ENCODE peak calls at places on chromosome 12, in nine cellular contexts. S, Y, P, J, O, L, M, Q and E are unnamed samples. For H3K27me3, the result is how much of the 10 kb centered on the place peaks cover.

GRCh38 chr12:89194683-89195082 is 157.6 kb downstream of the DUSP6 start:
- DNase-seq in J (no peak), M (no peak), Q (no peak), P (no peak), S (no peak), Y (no peak), O (no peak), L (no peak), E (no peak)

GRCh38 chr12:123271182-123271491 is 519 bp downstream of the CDK2AP1 start:
- DNase-seq in S (peak), O (peak), Y (peak), M (peak), L (peak), J (peak), Q (peak), P (no peak), E (peak)

GRCh38 chr12:9617124-9617523 is 9.4 kb upstream of the KLRB1 start:
- DNase-seq in O (no peak), Y (no peak), J (no peak), M (no peak), L (no peak), Q (no peak), S (no peak), P (no peak), E (no peak)

GRCh38 chr12:56387152-56387551 is 24.5 kb upstream of the APOF start:
- DNase-seq in J (no peak), M (no peak), P (no peak), Y (no peak), S (no peak), O (no peak), Q (no peak), L (no peak), E (no peak)

GRCh38 chr12:92408072-92408900 is 262.6 kb upstream of the BTG1 start:
- DNase-seq in J (no peak), Y (peak), O (no peak), M (peak), P (no peak), L (no peak), Q (no peak), S (peak), E (peak)

GRCh38 chr12:47773858-47774580 is 981 bp downstream of the SLC48A1 start:
- DNase-seq in J (peak), S (no peak), M (no peak), O (peak), Y (peak), P (no peak), L (no peak), Q (no peak), E (no peak)

GRCh38 chr12:105724651-105725050 is 394.2 kb downstream of the C12orf75 start:
- DNase-seq in P (no peak), Y (no peak), O (no peak), S (no peak), M (no peak), L (no peak), Q (no peak), J (no peak), E (no peak)

GRCh38 chr12:92745874-92746553 is 43.2 kb downstream of the PLEKHG7 start:
- DNase-seq in Q (no peak), L (peak), M (peak), P (no peak), S (peak), J (peak), Y (peak), O (no peak), E (no peak)

GRCh38 chr12:57883700-57884099 is 37.2 kb upstream of the CTDSP2 start:
- DNase-seq in Q (no peak), J (no peak), O (no peak), L (no peak), Y (no peak), M (no peak), P (no peak), S (no peak), E (no peak)

GRCh38 chr12:62127516-62127915 is 132.7 kb upstream of the USP15 start:
- DNase-seq in Q (no peak), S (peak), Y (no peak), M (no peak), L (no peak), O (no peak), J (no peak), P (no peak), E (no peak)

GRCh38 chr12:131831021-131831571 is 2.9 kb downstream of the MMP17 start:
- DNase-seq in M (no peak), O (no peak), S (peak), Q (no peak), J (no peak), L (no peak), Y (no peak), P (no peak), E (peak)

GRCh38 chr12:5780536-5780935 is 164.5 kb downstream of the ANO2 start:
- DNase-seq in L (no peak), Y (no peak), O (no peak), J (no peak), M (no peak), P (no peak), S (no peak), Q (no peak), E (no peak)

GRCh38 chr12:123097521-123098084 is 53.3 kb downstream of the PITPNM2 start:
- DNase-seq in Y (no peak), P (no peak), Q (no peak), S (no peak), J (peak), L (peak), M (peak), O (no peak), E (peak)

GRCh38 chr12:13436696-13437391 is 240.3 kb downstream of the EMP1 start:
- DNase-seq in P (no peak), Q (no peak), M (peak), S (peak), L (no peak), Y (peak), J (no peak), O (no peak), E (no peak)

GRCh38 chr12:56143225-56143624 is 9.2 kb upstream of the MYL6B start:
- DNase-seq in P (no peak), Y (no peak), M (no peak), Q (no peak), J (no peak), S (no peak), O (no peak), L (no peak), E (no peak)

GRCh38 chr12:20711846-20712245 is 16.7 kb downstream of the SLCO1C1 start:
- DNase-seq in S (no peak), J (no peak), O (no peak), Q (no peak), M (no peak), Y (no peak), P (no peak), L (no peak), E (no peak)

GRCh38 chr12:10614056-10614370 is 604 bp upstream of the MAGOHB start:
- DNase-seq in J (no peak), O (no peak), Q (no peak), S (no peak), L (no peak), M (no peak), P (no peak), Y (peak), E (no peak)

GRCh38 chr12:88450130-88450529 is 130.1 kb downstream of the KITLG start:
- DNase-seq in Q (no peak), Y (no peak), S (no peak), L (no peak), M (no peak), J (no peak), P (no peak), O (no peak), E (no peak)

GRCh38 chr12:76768566-76768965 is 4.7 kb downstream of the ZDHHC17 start:
- DNase-seq in S (no peak), J (no peak), O (no peak), M (no peak), P (no peak), Y (no peak), Q (no peak), L (no peak), E (no peak)

GRCh38 chr12:40078201-40078730 is 27.6 kb downstream of the SLC2A13 start:
- DNase-seq in L (no peak), M (no peak), J (no peak), Y (no peak), Q (no peak), O (no peak), P (no peak), S (peak), E (no peak)

GRCh38 chr12:127282786-127283565 is 984.0 kb upstream of the TMEM132C start:
- DNase-seq in S (no peak), P (no peak), M (no peak), O (no peak), L (no peak), J (no peak), Y (no peak), Q (no peak), E (no peak)

GRCh38 chr12:15633201-15633600 is 156.0 kb downstream of the EPS8 start:
- DNase-seq in L (no peak), M (no peak), P (no peak), Q (no peak), Y (no peak), J (no peak), S (no peak), O (no peak), E (no peak)

GRCh38 chr12:55934343-55934742 is 3.4 kb downstream of the DGKA start:
- DNase-seq in M (no peak), J (no peak), Q (no peak), P (no peak), S (no peak), Y (no peak), O (no peak), L (no peak), E (no peak)

GRCh38 chr12:114777052-114777451 is 93.1 kb upstream of the TBX3 start:
- DNase-seq in Q (no peak), P (no peak), O (no peak), J (no peak), S (peak), M (no peak), Y (no peak), L (no peak), E (no peak)

DNA sequence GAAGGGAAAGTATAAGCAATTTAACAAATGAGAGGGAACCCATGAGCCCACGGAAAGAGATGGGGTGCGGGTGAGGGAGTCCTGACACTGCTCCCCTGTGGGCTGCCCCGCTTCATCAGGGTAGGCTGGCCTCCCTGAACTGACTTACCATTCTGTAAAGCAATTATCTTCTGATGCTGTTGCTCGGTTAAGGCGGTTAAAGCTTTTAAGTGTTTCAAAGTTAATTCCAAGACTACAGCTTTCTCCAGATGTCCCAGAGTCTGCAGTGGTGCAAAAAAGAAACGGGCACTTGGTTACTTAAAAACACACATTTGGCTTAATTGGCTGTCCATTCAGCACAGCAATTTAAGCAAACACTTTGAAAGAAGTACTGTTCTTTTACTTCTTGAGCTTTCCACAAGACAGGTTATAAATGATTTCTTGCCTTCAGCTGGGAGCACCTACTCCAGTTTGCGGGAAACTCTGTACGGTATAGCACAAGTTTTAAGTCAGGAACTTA is 1.3 kb downstream of the BHLHE41 start:
- DNase-seq in J (no peak), M (no peak), Y (no peak), L (no peak), S (no peak), P (no peak), Q (no peak), O (no peak), E (no peak)
- H3K27me3 ChIP-seq in J (under half), M (under half), Y (under half), L (under half), S (under half), P (half or more), Q (half or more), O (half or more), E (half or more)

DNA sequence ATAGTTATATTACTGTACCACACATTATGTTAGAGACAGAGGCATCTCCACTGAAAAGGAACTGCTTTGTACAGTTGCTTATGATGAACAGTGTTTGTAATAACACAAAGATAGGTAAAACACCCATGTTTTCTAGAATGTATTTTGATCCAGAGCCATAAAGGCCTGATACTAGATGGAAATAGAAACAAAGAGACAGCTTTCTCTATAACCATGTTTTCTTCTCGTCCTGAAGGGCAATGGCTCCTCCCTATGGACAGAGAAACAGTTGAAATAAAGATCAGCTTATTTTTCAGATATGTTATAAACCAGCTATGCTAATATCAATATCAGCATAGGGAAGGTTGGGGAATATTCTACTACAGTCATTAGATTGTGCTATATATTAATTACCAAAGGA is 109.2 kb downstream of the ATXN7L3B start:
- DNase-seq in M (no peak), P (no peak), J (no peak), Q (no peak), O (no peak), Y (no peak), L (no peak), S (peak), E (no peak)
- TF ChIP-seq CTCF in M (no peak), P (no peak), J (peak), Q (no peak), O (no peak), Y (peak), L (no peak), S (peak), E (peak)

DNA sequence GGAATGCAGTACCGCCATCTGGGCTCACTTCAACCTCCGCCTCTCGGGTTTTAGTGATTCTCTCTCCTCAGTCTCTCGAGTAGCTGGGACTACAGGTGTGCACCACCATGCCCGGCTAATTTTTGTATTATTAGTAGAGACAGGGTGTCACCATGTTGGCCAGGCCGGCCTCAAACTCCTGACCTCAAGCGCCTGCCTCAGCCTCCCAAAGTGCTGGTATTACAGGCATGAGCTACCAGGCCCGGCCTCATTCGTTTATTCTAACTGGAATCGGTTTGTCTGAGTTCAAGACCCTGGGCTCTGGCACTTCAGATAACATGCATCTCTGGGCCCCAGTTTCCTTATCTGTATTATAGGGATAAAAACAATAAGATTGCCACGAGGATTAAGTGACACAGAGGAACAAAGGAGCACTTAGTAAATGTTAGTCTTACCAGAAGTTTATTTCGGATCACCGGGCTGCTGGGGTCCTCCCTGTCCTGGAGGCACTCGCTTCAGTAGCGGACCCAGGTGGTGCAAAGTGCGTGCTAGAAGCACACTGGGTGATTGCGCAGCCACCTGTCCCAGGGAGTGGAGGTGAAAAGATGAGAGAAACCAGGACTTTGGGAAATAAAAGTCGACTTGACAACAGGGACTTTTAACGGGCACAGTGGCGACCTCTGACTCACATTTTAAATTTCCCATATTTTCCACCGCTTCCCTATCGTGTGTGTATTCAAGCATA is 37.5 kb downstream of the ACACB start:
- DNase-seq in J (no peak), L (no peak), S (peak), M (peak), P (no peak), Q (no peak), Y (peak), O (no peak), E (no peak)
- H3K27ac ChIP-seq in J (peak), L (peak), S (no peak), M (peak), P (peak), Q (peak), Y (no peak), O (peak), E (no peak)

GRCh38 chr12:42237052-42237852 is 796 bp downstream of the YAF2 start:
- DNase-seq in Y (peak), J (peak), O (peak), L (peak), S (peak), M (peak), P (peak), Q (peak), E (peak)
- H3K27me3 ChIP-seq in Y (under half), J (under half), O (under half), L (under half), S (under half), M (under half), P (under half), Q (under half), E (under half)

GRCh38 chr12:104457746-104458644 is 1.2 kb downstream of the CHST11 start:
- DNase-seq in M (peak), L (peak), P (no peak), Q (peak), S (peak), J (peak), Y (peak), O (peak), E (no peak)
- TF ChIP-seq CTCF in M (no peak), L (no peak), P (no peak), Q (no peak), S (no peak), J (no peak), Y (peak), O (no peak), E (no peak)

GRCh38 chr12:53982616-53983579 is 2.0 kb upstream of the HOXC10 start:
- DNase-seq in P (no peak), M (no peak), Q (no peak), S (no peak), O (no peak), L (no peak), J (no peak), Y (no peak), E (no peak)
- H3K27ac ChIP-seq in P (no peak), M (no peak), Q (no peak), S (no peak), O (no peak), L (no peak), J (no peak), Y (no peak), E (no peak)

DNA sequence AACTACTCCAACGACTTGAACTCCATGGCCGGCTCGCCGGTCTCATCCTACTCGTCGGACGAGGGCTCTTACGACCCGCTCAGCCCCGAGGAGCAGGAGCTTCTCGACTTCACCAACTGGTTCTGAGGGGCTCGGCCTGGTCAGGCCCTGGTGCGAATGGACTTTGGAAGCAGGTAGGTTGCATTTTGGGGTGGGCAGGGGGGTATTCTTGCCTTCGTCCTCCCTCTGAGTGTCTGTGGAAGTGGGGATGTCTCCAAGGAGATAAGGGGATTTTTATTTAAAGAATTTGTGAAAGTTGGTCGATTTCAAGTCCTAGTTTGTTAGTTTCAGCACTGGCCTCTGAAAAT is 1.3 kb downstream of the ASCL1 start:
- DNase-seq in L (no peak), Y (no peak), Q (no peak), J (no peak), M (no peak), O (no peak), P (no peak), S (no peak), E (no peak)
- H3K27me3 ChIP-seq in L (half or more), Y (under half), Q (half or more), J (half or more), M (half or more), O (half or more), P (half or more), S (half or more), E (under half)

GRCh38 chr12:104339663-104340062 is 36.1 kb downstream of the EID3 start:
- DNase-seq in O (no peak), Q (no peak), L (no peak), P (no peak), Y (no peak), M (no peak), S (no peak), J (no peak), E (no peak)
- TF ChIP-seq CTCF in O (no peak), Q (no peak), L (no peak), P (no peak), Y (peak), M (no peak), S (no peak), J (no peak), E (no peak)